ENCODE peak calls at places on chromosomes 7 and 10, in nine cellular contexts. N is left lung, L is lung, B is colonic mucosa, R is Peyer's patch, A is A673, C is hepatocyte, S is IMR-90, M is PC-9. V is an unnamed sample. For H3K4me1, the result is how much of the 10 kb centered on the place peaks cover.

GRCh38 chr7:104175336-104175984 is 32.4 kb downstream of the ORC5 start:
- DNase-seq in A (no peak), M (no peak), R (no peak), B (no peak), C (no peak), S (peak), L (no peak), N (no peak), V (no peak)

GRCh38 chr10:63115732-63116383 is 17.3 kb upstream of the NRBF2 start:
- DNase-seq in N (no peak), L (peak), C (peak), S (peak), B (peak), A (no peak), M (peak), R (no peak), V (no peak)

GRCh38 chr7:11746591-11746990 is 85.4 kb downstream of the THSD7A start:
- DNase-seq in B (no peak), A (no peak), C (no peak), M (no peak), N (no peak), L (no peak), S (no peak), R (no peak), V (no peak)

GRCh38 chr10:86946215-86947170 is 10.9 kb downstream of the MMRN2 start:
- DNase-seq in S (no peak), N (peak), A (no peak), R (no peak), L (peak), B (peak), C (no peak), M (no peak), V (no peak)

GRCh38 chr7:56053379-56053778 is 1.8 kb downstream of the CCT6A start:
- DNase-seq in B (no peak), C (no peak), L (no peak), A (no peak), N (no peak), R (no peak), M (no peak), S (no peak), V (no peak)

GRCh38 chr10:9911488-9911887 is 1106.2 kb upstream of the CELF2 start:
- DNase-seq in R (no peak), A (no peak), C (no peak), L (no peak), B (no peak), N (no peak), M (no peak), S (no peak), V (no peak)

GRCh38 chr10:132804785-132805426 is 19.0 kb upstream of the NKX6-2 start:
- DNase-seq in N (peak), S (no peak), A (no peak), L (no peak), B (no peak), C (no peak), M (no peak), R (no peak), V (no peak)

GRCh38 chr7:129394982-129395906 is 39.0 kb upstream of the STRIP2 start:
- DNase-seq in B (no peak), L (no peak), M (no peak), R (no peak), N (no peak), C (no peak), A (no peak), S (no peak), V (no peak)

GRCh38 chr7:154676422-154677073 is 326.4 kb downstream of the PAXIP1 start:
- DNase-seq in R (no peak), C (peak), B (peak), A (no peak), S (no peak), N (no peak), M (no peak), L (peak), V (no peak)

GRCh38 chr10:71232089-71232998 is 20.0 kb downstream of the UNC5B start:
- DNase-seq in L (no peak), C (no peak), M (peak), S (no peak), N (no peak), A (no peak), R (peak), B (no peak), V (no peak)

GRCh38 chr10:126905776-126906703 is 812 bp downstream of the DOCK1 start:
- DNase-seq in N (peak), A (peak), R (peak), M (no peak), S (peak), L (no peak), C (peak), B (peak), V (no peak)

GRCh38 chr10:116195583-116195982 is 77.4 kb downstream of the GFRA1 start:
- DNase-seq in A (no peak), M (no peak), L (no peak), C (no peak), N (no peak), R (no peak), S (no peak), B (no peak), V (no peak)

GRCh38 chr10:132224343-132225072 is 37.8 kb downstream of the DPYSL4 start:
- DNase-seq in C (no peak), L (no peak), M (no peak), N (peak), S (peak), R (no peak), A (no peak), B (no peak), V (no peak)

GRCh38 chr7:11341285-11341944 is 367.7 kb downstream of the PHF14 start:
- DNase-seq in M (peak), C (peak), L (no peak), R (no peak), S (no peak), A (peak), N (no peak), B (no peak), V (no peak)

GRCh38 chr10:68402271-68402670 is 4.8 kb downstream of the RUFY2 start:
- DNase-seq in B (no peak), L (no peak), C (no peak), N (no peak), R (no peak), M (no peak), S (peak), A (no peak), V (no peak)

GRCh38 chr10:124127563-124127962 is 34.2 kb upstream of the CHST15 start:
- DNase-seq in M (no peak), S (no peak), N (no peak), L (no peak), B (no peak), C (no peak), R (no peak), A (no peak), V (no peak)

GRCh38 chr10:123562811-123563580 is 103.2 kb upstream of the GPR26 start:
- DNase-seq in N (no peak), A (no peak), S (no peak), L (no peak), R (no peak), B (peak), M (no peak), C (no peak), V (peak)

GRCh38 chr10:47139121-47139520 is 160.9 kb upstream of the GDF10 start:
- DNase-seq in R (no peak), L (no peak), C (no peak), B (no peak), N (no peak), M (no peak), A (no peak), S (no peak), V (no peak)

GRCh38 chr7:66505531-66506451 is 122.9 kb upstream of the KCTD7 start:
- DNase-seq in A (no peak), M (peak), L (no peak), R (no peak), N (peak), B (no peak), C (no peak), S (no peak), V (no peak)
- TF ChIP-seq CTCF in A (no peak), M (no peak), L (no peak), R (no peak), N (no peak), B (no peak), C (no peak), S (no peak), V (no peak)

GRCh38 chr7:151435971-151436370 is 4.0 kb downstream of the CRYGN start:
- DNase-seq in L (no peak), B (no peak), N (no peak), S (no peak), C (no peak), A (no peak), M (no peak), R (no peak), V (no peak)
- H3K4me1 ChIP-seq in L (under half), B (under half), N (under half), S (under half), C (under half), A (under half), M (under half), R (under half), V (under half)

GRCh38 chr10:119352042-119352441 is 144.7 kb downstream of the GRK5 start:
- DNase-seq in B (no peak), C (no peak), A (no peak), L (no peak), S (no peak), M (no peak), R (no peak), N (no peak), V (no peak)
- TF ChIP-seq CTCF in B (no peak), C (no peak), A (no peak), L (no peak), S (no peak), M (no peak), R (no peak), N (no peak), V (no peak)

GRCh38 chr7:23462846-23463245 is 7.4 kb downstream of the IGF2BP3 start:
- DNase-seq in A (peak), B (no peak), M (peak), N (no peak), R (no peak), L (no peak), S (peak), C (peak), V (no peak)
- H3K4me1 ChIP-seq in A (under half), B (under half), M (under half), N (under half), R (under half), L (under half), S (under half), C (under half), V (under half)

DNA sequence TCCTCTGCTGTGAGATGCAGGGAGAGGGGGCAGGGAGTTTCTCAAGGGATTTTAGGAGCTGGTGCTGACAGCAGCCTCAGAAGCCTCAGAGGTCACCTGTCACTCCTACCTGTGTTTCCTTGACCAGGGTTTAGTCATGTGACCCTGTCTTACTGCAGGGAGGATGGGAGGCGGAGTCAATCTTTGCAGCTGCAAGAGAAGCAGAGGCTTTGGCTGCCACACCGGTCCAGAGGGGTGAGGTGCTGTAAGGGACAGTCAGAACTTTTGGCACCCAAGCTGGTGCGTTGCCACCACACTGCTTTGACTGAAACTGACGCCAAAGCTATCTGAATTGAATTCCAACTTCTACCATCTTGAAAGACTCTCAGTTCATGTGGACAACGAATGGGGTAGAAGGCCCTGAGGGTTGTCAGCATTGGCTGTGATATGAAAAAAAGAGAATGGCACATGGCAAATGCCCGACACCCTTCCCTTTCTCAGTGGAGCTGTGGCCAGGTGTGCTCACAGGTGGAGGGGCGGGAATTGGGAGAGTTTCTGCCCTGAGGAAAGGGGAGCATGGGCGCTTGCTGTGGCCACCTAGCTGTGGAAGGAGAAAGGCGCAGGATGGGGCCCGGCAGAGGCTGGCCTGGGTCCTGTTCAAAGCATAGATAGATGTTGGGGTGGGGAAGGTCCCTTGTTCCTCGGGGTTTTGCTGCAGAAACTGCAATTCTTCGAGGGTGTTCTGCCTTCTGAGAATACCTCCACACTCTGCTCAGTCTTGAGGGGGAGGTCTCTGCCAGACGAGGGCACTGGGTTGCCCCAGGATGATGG is 69.3 kb downstream of the ARHGAP22 start:
- DNase-seq in L (no peak), C (no peak), R (no peak), A (no peak), N (no peak), B (peak), M (no peak), S (no peak), V (no peak)
- TF ChIP-seq CTCF in L (no peak), C (no peak), R (no peak), A (peak), N (no peak), B (no peak), M (no peak), S (no peak), V (no peak)

GRCh38 chr10:33286186-33286934 is 48.1 kb downstream of the NRP1 start:
- DNase-seq in R (no peak), A (no peak), N (no peak), M (no peak), B (no peak), C (no peak), S (no peak), L (no peak), V (no peak)
- H3K4me1 ChIP-seq in R (under half), A (under half), N (under half), M (under half), B (under half), C (under half), S (under half), L (under half), V (under half)

GRCh38 chr10:100020161-100020882 is 10.6 kb upstream of the DNMBP start:
- DNase-seq in L (no peak), R (no peak), M (no peak), S (no peak), C (no peak), B (no peak), N (no peak), A (no peak), V (no peak)
- TF ChIP-seq CTCF in L (no peak), R (no peak), M (no peak), S (no peak), C (no peak), B (no peak), N (no peak), A (no peak), V (no peak)

GRCh38 chr7:130882396-130882795 is 148.4 kb upstream of the KLF14 start:
- DNase-seq in S (no peak), C (no peak), L (no peak), A (no peak), N (no peak), M (no peak), B (no peak), R (no peak), V (no peak)
- H3K4me1 ChIP-seq in S (under half), C (under half), L (under half), A (half or more), N (under half), M (under half), B (under half), R (under half), V (under half)

DNA sequence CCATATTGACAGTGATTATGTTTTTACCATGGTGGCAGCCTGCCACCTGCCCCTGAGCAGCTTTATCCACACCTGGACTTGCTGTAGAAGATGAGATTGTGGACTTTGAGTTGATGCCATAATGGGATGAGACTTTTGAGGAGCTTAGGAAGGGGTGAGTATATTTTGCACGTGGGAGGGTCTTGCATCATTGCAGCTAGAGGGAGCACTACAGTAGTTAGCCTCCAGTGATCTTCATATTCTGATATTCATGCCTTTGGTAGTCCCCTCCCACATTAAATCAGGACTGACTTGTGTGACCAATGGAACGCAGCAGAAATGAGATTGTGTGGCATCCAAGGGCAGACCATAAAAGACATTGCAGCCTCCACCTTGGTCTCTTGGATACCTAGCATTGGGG is 18.2 kb upstream of the COL13A1 start:
- DNase-seq in M (no peak), R (no peak), L (no peak), A (no peak), C (no peak), S (no peak), B (no peak), N (no peak), V (no peak)
- TF ChIP-seq CTCF in M (no peak), R (no peak), L (no peak), A (peak), C (no peak), S (no peak), B (no peak), N (no peak), V (no peak)

GRCh38 chr10:125134916-125135770 is 25.2 kb downstream of the CTBP2 start:
- DNase-seq in C (no peak), N (no peak), L (no peak), S (no peak), B (no peak), R (peak), A (no peak), M (no peak), V (no peak)

GRCh38 chr10:125134483-125134848 is 25.9 kb downstream of the CTBP2 start:
- DNase-seq in S (no peak), B (no peak), N (no peak), R (peak), M (no peak), L (no peak), C (no peak), A (no peak), V (no peak)

GRCh38 chr10:125133706-125134482 is 26.5 kb downstream of the CTBP2 start:
- DNase-seq in R (no peak), A (no peak), C (no peak), B (no peak), M (no peak), S (no peak), N (no peak), L (no peak), V (no peak)

GRCh38 chr10:125136087-125136486 is 24.3 kb downstream of the CTBP2 start:
- DNase-seq in A (no peak), B (no peak), R (peak), N (no peak), L (no peak), S (no peak), M (no peak), C (no peak), V (no peak)

GRCh38 chr10:125135771-125136035 is 24.7 kb downstream of the CTBP2 start:
- DNase-seq in A (no peak), L (no peak), N (no peak), R (no peak), M (no peak), C (no peak), S (no peak), B (no peak), V (no peak)
- H3K4me1 ChIP-seq in A (under half), L (under half), N (under half), R (half or more), M (under half), C (under half), S (under half), B (under half), V (under half)

V was measured in CD8-positive, alpha-beta T cell.